ENCODE peak calls at places on chromosomes 13 and 19, in four cellular contexts. D, O, X and S are unnamed samples.
A peak's percentile ranks its signal among the peaks of the same experiment; 100 is the strongest.

GRCh38 chr13:76882431-76882830 is 3.8 kb downstream of the KCTD12 start:
- DNase-seq in D (no peak), O (no peak), X (no peak), S (no peak)

GRCh38 chr19:39083983-39084731 is at the start of gene ACP7:
- DNase-seq in X (no peak), D (no peak), O (no peak), S (no peak)

GRCh38 chr13:25171170-25171516 is 945 bp downstream of the AMER2 start:
- DNase-seq in D (no peak), X (no peak), O (no peak), S (no peak)

GRCh38 chr13:49213997-49214916 is 5.9 kb upstream of the MLNR start:
- DNase-seq in D (no peak), O (no peak), X (no peak), S (no peak)

GRCh38 chr13:25692156-25692555 is 320.4 kb downstream of the ATP8A2 start:
- DNase-seq in X (no peak), O (no peak), D (no peak), S (no peak)

GRCh38 chr13:94303644-94304174 is 175.8 kb downstream of the DCT start:
- DNase-seq in O (no peak), X (peak; percentile 56), D (no peak), S (no peak)

GRCh38 chr19:30498707-30499106 is 126.5 kb downstream of the ZNF536 start:
- DNase-seq in O (no peak), X (no peak), D (peak; percentile 26), S (peak; percentile 39)

GRCh38 chr13:43111887-43112400 is 88.6 kb downstream of the DNAJC15 start:
- DNase-seq in O (no peak), D (no peak), X (no peak), S (no peak)

GRCh38 chr19:43784981-43785808 is 4.4 kb upstream of the KCNN4 start:
- DNase-seq in X (peak; percentile 60), D (peak; percentile 69), O (no peak), S (peak; percentile 76)

GRCh38 chr13:98487522-98487921 is 89.4 kb downstream of the STK24 start:
- DNase-seq in D (no peak), O (no peak), X (no peak), S (no peak)

GRCh38 chr13:29905845-29906244 is 55.4 kb upstream of the UBL3 start:
- DNase-seq in X (peak; percentile 24), D (no peak), O (no peak), S (no peak)

GRCh38 chr13:41306271-41307150 is 4.6 kb upstream of the NAA16 start:
- DNase-seq in D (no peak), O (no peak), X (no peak), S (no peak)

GRCh38 chr13:23817833-23818232 is 71.4 kb downstream of the MIPEP start:
- DNase-seq in D (no peak), X (no peak), O (no peak), S (no peak)

DNA sequence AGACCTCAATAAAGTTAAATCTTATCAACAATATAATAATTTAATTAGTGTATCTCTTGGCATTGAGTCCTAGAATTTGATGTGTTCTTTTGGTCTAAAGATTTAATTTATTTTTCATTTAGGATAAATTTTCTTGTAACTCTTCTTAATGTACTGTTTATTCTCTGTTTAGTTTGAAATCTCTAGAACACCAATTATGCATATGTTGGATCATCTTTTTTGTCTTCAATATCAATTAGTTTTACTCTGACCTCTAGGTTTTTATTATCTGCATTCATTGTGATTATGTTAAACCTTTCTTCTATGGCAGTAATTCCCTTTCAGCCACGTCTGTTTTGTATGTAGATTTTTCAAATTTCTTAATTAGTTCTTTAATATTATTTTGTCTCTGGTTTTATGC is 93.8 kb upstream of the ARHGEF7 start:
- DNase-seq in X (no peak), D (no peak), O (no peak), S (no peak)
- TF ChIP-seq TARDBP in X (no peak), D (no peak), O (no peak), S (no peak)

GRCh38 chr13:90884066-90884465 is 463.4 kb upstream of the MIR17HG start:
- DNase-seq in X (no peak), O (no peak), D (no peak), S (no peak)
- TF ChIP-seq FOXM1 in X (no peak), O (no peak), D (no peak), S (no peak)

GRCh38 chr19:8631425-8631819 is 989 bp downstream of the NFILZ start:
- DNase-seq in D (peak; percentile 4), O (no peak), X (peak; percentile 86), S (no peak)
- TF ChIP-seq TARDBP in D (no peak), O (no peak), X (no peak), S (no peak)

DNA sequence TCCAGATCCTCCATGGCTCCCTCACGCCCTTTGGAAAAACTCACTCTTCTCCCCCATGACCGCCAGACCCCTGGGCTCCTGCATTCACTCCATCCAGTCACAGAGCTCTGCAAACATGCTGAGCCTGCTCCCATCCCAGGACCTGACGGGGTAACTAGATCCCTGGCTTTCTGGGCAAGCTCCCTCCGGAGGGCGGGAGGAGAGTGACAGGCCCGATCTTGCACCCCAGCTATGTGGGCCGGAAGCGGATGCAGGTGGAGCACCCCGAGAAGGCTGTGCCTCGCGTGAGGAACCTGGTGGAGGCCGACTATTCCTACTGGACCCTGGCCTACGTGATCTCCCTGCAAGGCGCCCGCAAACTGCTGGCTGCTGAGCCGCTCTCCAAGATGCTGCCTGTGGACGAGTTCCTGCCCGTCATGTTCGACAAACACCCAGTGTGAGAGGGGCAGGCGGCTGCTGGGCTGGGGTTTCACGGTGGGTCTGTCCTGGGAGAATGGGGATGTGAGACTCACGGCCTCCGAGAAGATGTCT is 25.1 kb downstream of the COLGALT1 start:
- DNase-seq in D (no peak), O (no peak), X (no peak), S (no peak)
- TF ChIP-seq FOXM1 in D (no peak), O (no peak), X (no peak), S (no peak)